ENCODE peak calls at places on chromosomes 5 and 9, in nine cellular contexts. U, F, J, A, I, D, E, P and V are unnamed samples.

GRCh38 chr9:131521203-131521602 is 9.9 kb downstream of the UCK1 start:
- DNase-seq in U (no peak), F (no peak), J (no peak), A (no peak), I (no peak), D (no peak), E (no peak), P (no peak), V (no peak)

GRCh38 chr9:120242397-120242796 is 337.6 kb downstream of the CDK5RAP2 start:
- DNase-seq in U (no peak), F (no peak), J (no peak), A (no peak), I (no peak), D (peak), E (no peak), P (no peak), V (no peak)

GRCh38 chr9:99234618-99235017 is 12.5 kb downstream of the SEC61B start:
- DNase-seq in U (no peak), F (no peak), J (no peak), A (no peak), I (no peak), D (no peak), E (no peak), P (no peak), V (no peak)

GRCh38 chr9:109317311-109317978 is 3.4 kb downstream of the EPB41L4B start:
- DNase-seq in U (no peak), F (no peak), J (no peak), A (no peak), I (no peak), D (no peak), E (no peak), P (no peak), V (peak)

GRCh38 chr9:108416321-108416720 is 439.5 kb downstream of the ACTL7B start:
- DNase-seq in U (peak), F (no peak), J (no peak), A (no peak), I (peak), D (no peak), E (no peak), P (peak), V (no peak)

GRCh38 chr9:91245432-91246313 is 116.0 kb downstream of the AUH start:
- DNase-seq in U (peak), F (no peak), J (no peak), A (peak), I (peak), D (no peak), E (no peak), P (peak), V (no peak)

GRCh38 chr9:32384364-32385134 is at the start of gene ACO1:
- DNase-seq in U (peak), F (peak), J (peak), A (peak), I (peak), D (peak), E (peak), P (peak), V (peak)

GRCh38 chr5:59791131-59791485 is 102.4 kb downstream of the PDE4D start:
- DNase-seq in U (no peak), F (no peak), J (no peak), A (no peak), I (no peak), D (no peak), E (no peak), P (no peak), V (no peak)

GRCh38 chr5:60262576-60263295 is 369.2 kb upstream of the PDE4D start:
- DNase-seq in U (no peak), F (no peak), J (no peak), A (no peak), I (no peak), D (no peak), E (no peak), P (no peak), V (no peak)

GRCh38 chr5:134255418-134256150 is 29.7 kb upstream of the PPP2CA start:
- DNase-seq in U (peak), F (no peak), J (no peak), A (no peak), I (peak), D (no peak), E (no peak), P (no peak), V (no peak)

GRCh38 chr9:27193886-27194285 is 84.9 kb downstream of the TEK start:
- DNase-seq in U (no peak), F (no peak), J (no peak), A (no peak), I (no peak), D (no peak), E (no peak), P (no peak), V (no peak)

GRCh38 chr9:93603906-93604326 is 27.5 kb downstream of the PHF2 start:
- DNase-seq in U (no peak), F (no peak), J (no peak), A (no peak), I (no peak), D (no peak), E (no peak), P (no peak), V (no peak)

GRCh38 chr9:106438928-106439327 is 424.0 kb upstream of the ZNF462 start:
- DNase-seq in U (no peak), F (no peak), J (no peak), A (no peak), I (peak), D (no peak), E (no peak), P (no peak), V (no peak)

GRCh38 chr5:35233601-35234000 is 3.3 kb upstream of the PRLR start:
- DNase-seq in U (no peak), F (no peak), J (no peak), A (no peak), I (no peak), D (no peak), E (no peak), P (no peak), V (no peak)

GRCh38 chr9:19998823-19999455 is 210.1 kb upstream of the SLC24A2 start:
- DNase-seq in U (peak), F (no peak), J (no peak), A (peak), I (no peak), D (no peak), E (no peak), P (no peak), V (no peak)

GRCh38 chr5:157670662-157671591 is at the start of gene C5orf52:
- DNase-seq in U (peak), F (no peak), J (no peak), A (peak), I (peak), D (peak), E (peak), P (peak), V (no peak)

GRCh38 chr9:70979971-70980370 is 141.4 kb downstream of the TRPM3 start:
- DNase-seq in U (no peak), F (no peak), J (no peak), A (no peak), I (peak), D (no peak), E (no peak), P (no peak), V (no peak)

GRCh38 chr5:140223567-140223966 is 48.6 kb downstream of the CYSTM1 start:
- DNase-seq in U (no peak), F (no peak), J (no peak), A (no peak), I (no peak), D (no peak), E (no peak), P (no peak), V (no peak)

GRCh38 chr9:112112941-112113399 is 62.1 kb downstream of the SUSD1 start:
- DNase-seq in U (peak), F (no peak), J (no peak), A (peak), I (peak), D (no peak), E (no peak), P (peak), V (peak)

GRCh38 chr9:113479150-113479761 is 15.7 kb downstream of the RGS3 start:
- DNase-seq in U (no peak), F (no peak), J (no peak), A (peak), I (no peak), D (peak), E (no peak), P (no peak), V (no peak)

GRCh38 chr9:8315211-8315610 is 515.6 kb upstream of the DMAC1 start:
- DNase-seq in U (no peak), F (no peak), J (no peak), A (no peak), I (no peak), D (no peak), E (no peak), P (no peak), V (no peak)

GRCh38 chr5:964821-965220 is 43.8 kb upstream of the NKD2 start:
- DNase-seq in U (no peak), F (no peak), J (no peak), A (no peak), I (peak), D (no peak), E (no peak), P (no peak), V (no peak)

GRCh38 chr5:115291397-115291796 is 5.1 kb downstream of the CCDC112 start:
- DNase-seq in U (no peak), F (no peak), J (no peak), A (no peak), I (no peak), D (no peak), E (no peak), P (no peak), V (no peak)

GRCh38 chr9:131276107-131276888 is at the start of gene FAM78A:
- DNase-seq in U (peak), F (no peak), J (no peak), A (peak), I (peak), D (no peak), E (peak), P (no peak), V (no peak)

GRCh38 chr5:132012385-132013005 is 1.0 kb upstream of the ACSL6 start:
- DNase-seq in U (peak), F (no peak), J (no peak), A (peak), I (peak), D (peak), E (peak), P (no peak), V (no peak)

GRCh38 chr9:26802921-26803320 is 89.7 kb downstream of the CAAP1 start:
- DNase-seq in U (no peak), F (no peak), J (no peak), A (no peak), I (no peak), D (no peak), E (no peak), P (no peak), V (no peak)

GRCh38 chr9:116468369-116468768 is 218.7 kb upstream of the TRIM32 start:
- DNase-seq in U (no peak), F (no peak), J (no peak), A (no peak), I (no peak), D (no peak), E (no peak), P (no peak), V (no peak)

GRCh38 chr5:77709993-77710392 is 66.1 kb downstream of the TBCA start:
- DNase-seq in U (no peak), F (no peak), J (no peak), A (no peak), I (no peak), D (no peak), E (peak), P (no peak), V (no peak)